ENCODE peak calls at places on chromosomes 5 and 9, in nine cellular contexts. S is AG10803; O is cardiac fibroblast; T is fibroblast of pulmonary artery; D is NCI-H1092; H is stimulated activated CD4-positive, alpha-beta T cell treated with anti-CD3 and anti-CD28 coated beads, Interleukin-12 subunit alpha, Interleukin-12 subunit beta, amount 100 ng/mL, for 24 hours; N is kidney tubule cell; F is stimulated activated CD8-positive, alpha-beta memory T cell treated with anti-CD3 and anti-CD28 coated beads, Interleukin-4, amount 100 ng/mL, for 1 hour; G is adipocyte. L is an unnamed sample.

GRCh38 chr5:32275421-32275765 is 37.3 kb downstream of the MTMR12 start:
- DNase-seq in G (peak), O (no peak), T (peak), N (peak), F (no peak), H (no peak), D (no peak), S (no peak), L (no peak)

GRCh38 chr5:42598311-42598710 is 158.3 kb upstream of the CCDC152 start:
- DNase-seq in N (no peak), H (no peak), D (no peak), O (no peak), S (no peak), F (no peak), T (no peak), G (no peak), L (no peak)

GRCh38 chr5:5199460-5199859 is 59.3 kb downstream of the ADAMTS16 start:
- DNase-seq in S (no peak), D (no peak), O (no peak), F (no peak), G (no peak), T (no peak), N (no peak), H (no peak), L (no peak)

GRCh38 chr5:130168211-130168610 is 263.9 kb downstream of the CHSY3 start:
- DNase-seq in N (no peak), D (no peak), H (no peak), G (peak), F (no peak), S (no peak), T (peak), O (peak), L (no peak)

GRCh38 chr5:148785223-148785622 is 41.2 kb upstream of the ADRB2 start:
- DNase-seq in T (no peak), S (no peak), D (no peak), N (no peak), O (no peak), G (no peak), F (no peak), H (no peak), L (no peak)

GRCh38 chr5:39826051-39826450 is 401.3 kb upstream of the DAB2 start:
- DNase-seq in T (no peak), D (no peak), H (no peak), S (no peak), O (no peak), N (no peak), F (no peak), G (no peak), L (no peak)

GRCh38 chr5:160293901-160294561 is 18.3 kb downstream of the CCNJL start:
- DNase-seq in D (no peak), F (no peak), N (peak), G (no peak), O (no peak), T (peak), S (no peak), H (no peak), L (no peak)

GRCh38 chr9:120532475-120532874 is 47.5 kb downstream of the CDK5RAP2 start:
- DNase-seq in S (peak), F (no peak), N (peak), O (peak), T (peak), D (no peak), H (no peak), G (peak), L (no peak)

GRCh38 chr9:71763752-71764332 is 4.5 kb downstream of the CEMIP2 start:
- DNase-seq in S (peak), N (peak), F (no peak), D (no peak), G (peak), T (peak), H (no peak), O (peak), L (no peak)